ENCODE peak calls at places on chromosomes 16 and 17, in four cellular contexts. One of them, this sample, is unnamed.
A peak's percentile ranks its signal among the peaks of the same experiment; 100 is the strongest.

GRCh38 chr16:19431636-19432340 is 14.1 kb downstream of the TMC5 start:
- DNase-seq in stomach: peak; percentile 47
- DNase-seq in endodermal cell: no peak
- DNase-seq in trophoblast cell: peak; percentile 94
- DNase-seq in this sample: no peak

GRCh38 chr16:71562552-71562951 is 14.3 kb downstream of the TAT start:
- DNase-seq in stomach: no peak
- DNase-seq in endodermal cell: no peak
- DNase-seq in trophoblast cell: no peak
- DNase-seq in this sample: no peak

GRCh38 chr17:77882481-77883212 is 75.9 kb upstream of the TNRC6C start:
- DNase-seq in stomach: peak; percentile 44
- DNase-seq in endodermal cell: no peak
- DNase-seq in trophoblast cell: peak; percentile 27
- DNase-seq in this sample: no peak

GRCh38 chr16:29147710-29148425 is 163.0 kb downstream of the LAT start:
- DNase-seq in stomach: no peak
- DNase-seq in endodermal cell: no peak
- DNase-seq in trophoblast cell: no peak
- DNase-seq in this sample: no peak

GRCh38 chr17:17812211-17813054 is 24.4 kb downstream of the SREBF1 start:
- DNase-seq in stomach: peak; percentile 79
- DNase-seq in endodermal cell: peak; percentile 98
- DNase-seq in trophoblast cell: peak; percentile 53
- DNase-seq in this sample: no peak

GRCh38 chr17:82022310-82022980 is at the start of gene CENPX:
- DNase-seq in stomach: no peak
- DNase-seq in endodermal cell: peak; percentile 76
- DNase-seq in trophoblast cell: peak; percentile 99
- DNase-seq in this sample: no peak

GRCh38 chr16:78896280-78896679 is 704.3 kb downstream of the MAF start:
- DNase-seq in stomach: no peak
- DNase-seq in endodermal cell: no peak
- DNase-seq in trophoblast cell: no peak
- DNase-seq in this sample: no peak

GRCh38 chr16:8888951-8889892 is 7.1 kb downstream of the LITAFD start:
- DNase-seq in stomach: no peak
- DNase-seq in endodermal cell: no peak
- DNase-seq in trophoblast cell: no peak
- DNase-seq in this sample: no peak

GRCh38 chr17:50192116-50192872 is 9.1 kb downstream of the COL1A1 start:
- DNase-seq in stomach: no peak
- DNase-seq in endodermal cell: no peak
- DNase-seq in trophoblast cell: no peak
- DNase-seq in this sample: no peak

GRCh38 chr16:54285414-54286066 is 1.0 kb downstream of the IRX3 start:
- DNase-seq in stomach: peak; percentile 56
- DNase-seq in endodermal cell: peak; percentile 73
- DNase-seq in trophoblast cell: no peak
- DNase-seq in this sample: no peak

GRCh38 chr16:10552998-10553491 is 27.4 kb downstream of the EMP2 start:
- DNase-seq in stomach: peak; percentile 30
- DNase-seq in endodermal cell: peak; percentile 86
- DNase-seq in trophoblast cell: peak; percentile 85
- DNase-seq in this sample: no peak

GRCh38 chr16:89917773-89918452 is 749 bp upstream of the MC1R start:
- DNase-seq in stomach: peak; percentile 77
- DNase-seq in endodermal cell: peak; percentile 83
- DNase-seq in trophoblast cell: peak; percentile 75
- DNase-seq in this sample: no peak

GRCh38 chr17:63095459-63095858 is 129.4 kb downstream of the TANC2 start:
- DNase-seq in stomach: no peak
- DNase-seq in endodermal cell: no peak
- DNase-seq in trophoblast cell: no peak
- DNase-seq in this sample: no peak

GRCh38 chr16:55834044-55834443 is 1.1 kb upstream of the CES1 start:
- DNase-seq in stomach: no peak
- DNase-seq in endodermal cell: peak; percentile 5
- DNase-seq in trophoblast cell: no peak
- DNase-seq in this sample: no peak

GRCh38 chr16:55832425-55832787 is 490 bp downstream of the CES1 start:
- DNase-seq in stomach: no peak
- DNase-seq in endodermal cell: peak; percentile 44
- DNase-seq in trophoblast cell: no peak
- DNase-seq in this sample: no peak

GRCh38 chr16:55835578-55835977 is 2.7 kb upstream of the CES1 start:
- DNase-seq in stomach: no peak
- DNase-seq in endodermal cell: no peak
- DNase-seq in trophoblast cell: no peak
- DNase-seq in this sample: no peak

GRCh38 chr16:55830658-55831294 is 2.1 kb downstream of the CES1 start:
- DNase-seq in stomach: no peak
- DNase-seq in endodermal cell: peak; percentile 6
- DNase-seq in trophoblast cell: no peak
- DNase-seq in this sample: no peak

GRCh38 chr16:55832788-55833583 is at the start of gene CES1:
- DNase-seq in stomach: no peak
- DNase-seq in endodermal cell: peak; percentile 85
- DNase-seq in trophoblast cell: no peak
- DNase-seq in this sample: no peak
- H3K27ac ChIP-seq in stomach: peak within 1 kb of the TSS; percentile 23
- H3K27ac ChIP-seq in endodermal cell: no peak within 1 kb of the TSS
- H3K27ac ChIP-seq in trophoblast cell: no peak within 1 kb of the TSS
- H3K27ac ChIP-seq in this sample: no peak within 1 kb of the TSS

GRCh38 chr17:696412-696811 is 18.2 kb downstream of the VPS53 start:
- DNase-seq in stomach: no peak
- DNase-seq in endodermal cell: no peak
- DNase-seq in trophoblast cell: no peak
- DNase-seq in this sample: no peak
- H3K4me3 ChIP-seq in stomach: no peak overlapping the region
- H3K4me3 ChIP-seq in endodermal cell: no peak overlapping the region
- H3K4me3 ChIP-seq in trophoblast cell: no peak overlapping the region
- H3K4me3 ChIP-seq in this sample: no peak overlapping the region

DNA sequence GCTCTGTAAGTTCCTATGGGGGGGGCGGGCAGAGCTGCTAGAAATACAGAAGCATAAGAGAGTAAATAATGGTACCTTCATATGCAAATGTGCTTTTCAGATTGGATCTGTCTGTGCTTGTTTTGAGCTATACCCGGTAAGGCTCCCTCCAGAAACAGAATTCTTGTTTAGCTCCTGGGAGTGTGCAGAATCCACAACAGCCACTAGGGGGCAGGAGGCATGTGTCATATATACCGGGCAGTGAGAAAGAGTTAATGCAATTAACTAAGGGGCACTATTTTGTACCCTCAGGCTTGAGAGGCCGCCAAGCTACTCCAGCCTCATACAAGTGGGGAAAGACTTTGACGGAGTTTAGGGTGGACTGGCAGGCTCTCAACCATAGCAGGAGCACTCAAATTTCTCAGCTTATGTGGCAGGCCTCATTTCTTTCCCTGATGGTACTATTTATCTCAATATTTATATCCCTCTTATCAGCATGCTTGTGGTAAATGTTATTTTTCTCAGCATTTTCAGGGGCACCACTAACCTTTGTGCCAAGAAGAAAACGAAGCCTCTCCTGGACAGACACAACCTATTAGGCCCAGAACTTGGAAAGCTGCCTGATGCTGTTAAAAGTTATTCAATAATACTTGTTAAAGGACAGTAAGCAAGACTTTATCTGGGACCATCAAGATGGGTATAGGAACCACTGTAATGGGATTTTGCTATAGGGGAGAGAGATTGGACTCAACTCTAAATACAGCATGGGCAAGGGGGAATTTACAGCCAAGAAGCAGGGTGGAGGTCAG is 10.7 kb upstream of the CENPV start:
- DNase-seq in stomach: peak; percentile 84
- DNase-seq in endodermal cell: peak; percentile 97
- DNase-seq in trophoblast cell: peak; percentile 87
- DNase-seq in this sample: no peak
- H3K27ac ChIP-seq in stomach: no peak overlapping the region
- H3K27ac ChIP-seq in endodermal cell: no peak overlapping the region
- H3K27ac ChIP-seq in trophoblast cell: no peak overlapping the region
- H3K27ac ChIP-seq in this sample: no peak overlapping the region

DNA sequence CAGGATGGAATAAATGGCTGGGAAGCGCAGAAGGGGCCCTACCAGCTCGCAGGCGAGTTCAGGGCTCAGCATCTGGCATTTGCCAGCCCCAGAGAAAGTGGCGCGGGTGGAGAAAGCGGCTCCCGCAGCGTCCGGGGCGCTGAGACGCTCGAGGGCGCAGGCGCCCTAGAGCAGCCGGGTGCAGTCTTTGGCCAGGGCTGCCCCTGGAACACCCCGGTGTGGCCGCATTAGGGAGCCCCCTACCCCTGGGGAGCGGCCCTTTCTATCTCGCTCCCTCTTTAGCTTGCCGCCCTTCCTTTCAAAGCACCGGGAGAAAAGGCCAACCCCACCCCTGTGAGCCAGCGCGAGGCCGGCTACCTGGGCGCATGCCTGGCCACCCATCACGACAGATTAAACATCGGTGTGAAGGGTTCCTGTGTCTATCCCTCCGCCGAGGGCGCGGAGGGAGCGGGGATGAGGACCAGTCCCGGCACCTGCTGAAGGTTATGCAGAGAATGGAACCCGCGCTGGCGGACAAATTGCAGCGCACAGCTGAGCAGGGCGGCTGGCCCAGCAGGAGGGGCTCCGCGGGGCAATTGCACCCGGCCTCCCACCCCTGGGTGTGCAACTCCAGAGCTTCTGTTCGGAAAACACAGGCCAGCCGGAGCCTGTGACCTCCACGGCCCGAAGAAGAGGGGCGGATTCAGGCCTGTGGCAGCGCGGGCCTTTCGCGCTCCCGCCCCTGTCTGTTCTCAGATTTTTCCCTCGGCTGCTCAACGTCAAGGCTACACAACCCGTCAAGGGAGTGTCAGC is 15.6 kb upstream of the FOXF1 start:
- DNase-seq in stomach: no peak
- DNase-seq in endodermal cell: peak; percentile 65
- DNase-seq in trophoblast cell: no peak
- DNase-seq in this sample: no peak
- H3K4me3 ChIP-seq in stomach: peak overlapping the region; percentile 9
- H3K4me3 ChIP-seq in endodermal cell: no peak overlapping the region
- H3K4me3 ChIP-seq in trophoblast cell: no peak overlapping the region
- H3K4me3 ChIP-seq in this sample: no peak overlapping the region

DNA sequence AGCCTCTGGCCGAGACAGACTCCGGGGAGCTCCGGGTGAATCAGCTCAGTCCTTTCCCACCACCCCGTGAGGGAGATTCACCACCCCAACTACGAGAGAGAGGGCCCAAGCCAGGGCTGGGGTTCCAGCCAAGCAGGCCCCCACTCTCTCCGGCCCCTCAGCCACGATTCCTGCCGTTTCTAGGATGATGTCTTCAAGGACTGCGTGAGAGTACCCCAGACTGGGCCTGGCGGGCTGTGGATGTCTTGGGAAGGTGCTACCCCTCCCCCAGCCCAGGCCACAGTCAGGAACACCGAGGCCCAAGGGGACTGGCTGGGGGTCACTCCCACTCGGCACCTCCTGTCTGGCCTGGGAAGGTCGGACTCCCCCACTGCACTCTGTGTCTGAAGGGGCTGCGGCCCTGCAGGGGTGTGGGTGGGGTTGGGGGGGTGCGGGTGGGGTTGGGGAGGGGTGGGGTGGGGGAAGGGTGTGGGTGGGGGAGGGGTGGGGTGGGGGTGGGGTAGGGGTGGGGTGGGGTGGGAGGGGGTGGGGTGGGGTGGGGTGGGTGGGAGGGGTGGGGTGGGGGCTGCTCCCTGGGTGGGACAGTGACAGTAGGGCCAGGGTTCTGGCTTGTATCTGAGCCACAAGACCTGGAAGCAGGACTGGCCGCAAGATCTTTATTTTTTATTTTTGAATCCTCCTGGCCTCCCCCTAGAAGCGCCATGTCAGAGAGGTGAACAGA is 21.8 kb upstream of the PABPN1L start:
- DNase-seq in stomach: no peak
- DNase-seq in endodermal cell: no peak
- DNase-seq in trophoblast cell: no peak
- DNase-seq in this sample: no peak
- H3K27ac ChIP-seq in stomach: peak overlapping the region; percentile 23
- H3K27ac ChIP-seq in endodermal cell: peak overlapping the region; percentile 49
- H3K27ac ChIP-seq in trophoblast cell: no peak overlapping the region
- H3K27ac ChIP-seq in this sample: no peak overlapping the region

GRCh38 chr16:3188925-3189825 is 1.2 kb downstream of the OR1F1 start:
- DNase-seq in stomach: no peak
- DNase-seq in endodermal cell: peak; percentile 93
- DNase-seq in trophoblast cell: peak; percentile 45
- DNase-seq in this sample: no peak

GRCh38 chr16:3189869-3190268 is 1.9 kb downstream of the OR1F1 start:
- DNase-seq in stomach: no peak
- DNase-seq in endodermal cell: peak; percentile 56
- DNase-seq in trophoblast cell: no peak
- DNase-seq in this sample: no peak

GRCh38 chr16:3187798-3188674 is at the start of gene OR1F1:
- DNase-seq in stomach: no peak
- DNase-seq in endodermal cell: peak; percentile 88
- DNase-seq in trophoblast cell: peak; percentile 73
- DNase-seq in this sample: no peak

GRCh38 chr16:3186946-3187690 is 886 bp upstream of the OR1F1 start:
- DNase-seq in stomach: no peak
- DNase-seq in endodermal cell: peak; percentile 53
- DNase-seq in trophoblast cell: peak; percentile 87
- DNase-seq in this sample: no peak

GRCh38 chr16:3188675-3188924 is 596 bp downstream of the OR1F1 start:
- DNase-seq in stomach: no peak
- DNase-seq in endodermal cell: no peak
- DNase-seq in trophoblast cell: no peak
- DNase-seq in this sample: no peak
- H3K4me3 ChIP-seq in stomach: peak overlapping the region; percentile 2
- H3K4me3 ChIP-seq in endodermal cell: peak overlapping the region; percentile 88
- H3K4me3 ChIP-seq in trophoblast cell: peak overlapping the region; percentile 70
- H3K4me3 ChIP-seq in this sample: peak overlapping the region; percentile 69